ENCODE peak calls at places on chromosome 10, in four cellular contexts. H is ascending aorta, A is adrenal gland, E is H1. G is an unnamed sample.

GRCh38 chr10:69662173-69662685 is 32.2 kb downstream of the FAM241B start:
- DNase-seq in E (no peak), A (no peak), H (no peak), G (no peak)

GRCh38 chr10:132329565-132330485 is 2.2 kb upstream of the LRRC27 start:
- DNase-seq in A (no peak), H (no peak), E (no peak), G (peak; percentile 72)

GRCh38 chr10:4687397-4687796 is 138.6 kb upstream of the AKR1E2 start:
- DNase-seq in H (no peak), A (no peak), E (no peak), G (no peak)

GRCh38 chr10:380313-380955 is 245.2 kb downstream of the ZMYND11 start:
- DNase-seq in E (no peak), A (no peak), H (peak; percentile 33), G (no peak)

GRCh38 chr10:67818323-67818722 is 19.7 kb downstream of the DNAJC12 start:
- DNase-seq in E (no peak), H (no peak), A (no peak), G (no peak)

GRCh38 chr10:85921789-85922188 is 444.8 kb downstream of the GRID1 start:
- DNase-seq in E (no peak), H (no peak), A (no peak), G (no peak)

GRCh38 chr10:117553171-117553814 is 10.7 kb downstream of the EMX2 start:
- DNase-seq in H (no peak), A (no peak), E (no peak), G (no peak)

GRCh38 chr10:103712146-103712545 is 143.2 kb downstream of the SH3PXD2A start:
- DNase-seq in E (no peak), A (no peak), H (no peak), G (no peak)

GRCh38 chr10:86857097-86857825 is 100.2 kb downstream of the MMRN2 start:
- DNase-seq in E (no peak), A (no peak), H (no peak), G (peak; percentile 52)

GRCh38 chr10:61108880-61109279 is 164.9 kb upstream of the RHOBTB1 start:
- DNase-seq in E (no peak), H (no peak), A (no peak), G (no peak)

GRCh38 chr10:88117227-88117626 is 253.8 kb downstream of the PTEN start:
- DNase-seq in H (no peak), E (no peak), A (no peak), G (no peak)

GRCh38 chr10:100509241-100509640 is 10.4 kb downstream of the SEC31B start:
- DNase-seq in A (no peak), E (no peak), H (no peak), G (no peak)

GRCh38 chr10:71835671-71836593 is 15.1 kb downstream of the PSAP start:
- DNase-seq in A (peak; percentile 93), E (no peak), H (peak; percentile 93), G (peak; percentile 81)
- H3K4me1 ChIP-seq in A (peaks cover 57% of the 10 kb centered on the region), E (peaks cover 10% of the 10 kb centered on the region), H (peaks cover 17% of the 10 kb centered on the region), G (peaks cover 56% of the 10 kb centered on the region)

GRCh38 chr10:3068968-3069737 is 1.8 kb downstream of the PFKP start:
- DNase-seq in E (no peak), H (no peak), A (no peak), G (no peak)

GRCh38 chr10:3069876-3070275 is 2.5 kb downstream of the PFKP start:
- DNase-seq in H (no peak), E (no peak), A (no peak), G (no peak)

GRCh38 chr10:3072641-3073360 is 5.5 kb downstream of the PFKP start:
- DNase-seq in A (no peak), H (no peak), E (no peak), G (no peak)

GRCh38 chr10:3074145-3074665 is 6.9 kb downstream of the PFKP start:
- DNase-seq in H (no peak), E (no peak), A (peak; percentile 42), G (no peak)

GRCh38 chr10:3071405-3072198 is 4.3 kb downstream of the PFKP start:
- DNase-seq in A (peak; percentile 35), E (no peak), H (no peak), G (peak; percentile 90)
- H3K4me3 ChIP-seq in A (no peak overlapping the region), E (no peak overlapping the region), H (no peak overlapping the region), G (no peak overlapping the region)

GRCh38 chr10:130888493-130888892 is 423.0 kb downstream of the TCERG1L start:
- DNase-seq in E (no peak), H (no peak), A (no peak), G (no peak)
- H3K27ac ChIP-seq in E (no peak overlapping the region), H (no peak overlapping the region), A (no peak overlapping the region), G (no peak overlapping the region)

DNA sequence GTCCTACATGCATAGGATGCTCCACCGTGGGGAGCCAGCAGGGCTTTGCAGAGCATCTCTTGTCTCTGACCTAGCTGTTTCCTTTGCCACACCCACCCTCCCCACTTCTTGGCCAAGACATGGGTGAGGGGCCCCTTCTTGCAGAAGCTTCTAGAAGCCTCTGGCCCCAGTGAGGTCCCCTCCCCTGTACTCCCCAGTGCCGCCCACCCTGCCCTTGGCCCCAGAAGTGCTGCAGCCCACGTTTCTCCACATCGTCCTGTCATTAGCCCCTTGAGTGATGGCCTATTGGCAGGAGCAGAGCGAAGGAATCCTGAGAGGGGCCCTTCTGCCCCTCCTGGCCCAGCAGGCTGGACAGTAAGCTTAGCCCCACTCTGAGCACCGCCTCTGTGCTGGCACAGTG is 43.7 kb downstream of the ALOX5 start:
- DNase-seq in H (no peak), E (no peak), A (no peak), G (peak; percentile 30)
- H3K4me1 ChIP-seq in H (no peaks in the 10 kb centered on the region), E (no peaks in the 10 kb centered on the region), A (peaks cover 18% of the 10 kb centered on the region), G (no peaks in the 10 kb centered on the region)

GRCh38 chr10:80536361-80536835 is 1.3 kb upstream of the SH2D4B start:
- DNase-seq in A (no peak), E (no peak), H (no peak), G (peak; percentile 34)
- H3K4me3 ChIP-seq in A (no peak overlapping the region), E (peak overlapping the region; percentile 25), H (peak overlapping the region; percentile 46), G (no peak overlapping the region)

DNA sequence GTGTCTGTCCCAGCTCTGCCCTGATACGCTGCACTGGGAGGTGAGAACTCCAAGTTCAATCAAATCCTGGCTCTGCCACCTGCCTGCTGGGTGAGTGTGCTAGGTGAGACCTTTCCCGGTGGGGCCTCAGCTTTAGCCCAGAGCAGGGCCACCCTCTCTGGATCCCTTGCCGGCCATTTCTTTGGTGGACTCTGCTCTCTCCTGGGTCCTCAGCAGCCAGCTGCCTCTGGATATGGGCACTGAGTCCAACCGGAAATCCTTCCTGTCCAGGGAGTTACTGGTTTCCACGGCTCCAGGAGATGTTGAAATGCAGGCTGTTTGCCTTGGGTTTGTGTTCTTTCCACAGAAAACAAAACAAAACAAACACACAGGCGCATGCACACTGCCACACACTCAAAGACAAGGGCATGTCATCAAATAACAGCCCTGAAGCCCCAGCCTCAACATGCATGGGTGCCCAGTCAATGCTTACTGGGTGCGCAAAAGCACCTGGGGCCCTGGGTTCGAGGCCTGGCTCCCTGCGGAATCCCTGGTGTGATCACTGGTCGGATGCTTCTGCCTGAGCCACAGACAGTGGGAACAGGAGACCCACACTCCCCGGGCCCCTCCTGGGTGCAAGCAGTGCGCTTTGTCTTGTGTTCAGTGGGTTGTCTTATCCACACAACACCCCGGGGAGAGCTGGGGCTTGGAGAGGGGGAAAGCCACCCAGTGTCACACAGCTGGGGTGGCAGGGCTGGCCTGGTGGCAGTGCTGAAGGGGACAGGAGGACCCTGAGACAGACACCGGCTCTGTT is 33.1 kb downstream of the PPIF start:
- DNase-seq in E (no peak), H (peak; percentile 88), A (peak; percentile 49), G (peak; percentile 52)
- H3K27ac ChIP-seq in E (no peak overlapping the region), H (peak overlapping the region; percentile 77), A (no peak overlapping the region), G (peak overlapping the region; percentile 64)

GRCh38 chr10:124653811-124654651 is 90.1 kb downstream of the FAM53B start:
- DNase-seq in E (no peak), H (no peak), A (peak; percentile 61), G (no peak)
- H3K4me1 ChIP-seq in E (no peaks in the 10 kb centered on the region), H (peaks cover 4% of the 10 kb centered on the region), A (peaks cover 21% of the 10 kb centered on the region), G (peaks cover 7% of the 10 kb centered on the region)

DNA sequence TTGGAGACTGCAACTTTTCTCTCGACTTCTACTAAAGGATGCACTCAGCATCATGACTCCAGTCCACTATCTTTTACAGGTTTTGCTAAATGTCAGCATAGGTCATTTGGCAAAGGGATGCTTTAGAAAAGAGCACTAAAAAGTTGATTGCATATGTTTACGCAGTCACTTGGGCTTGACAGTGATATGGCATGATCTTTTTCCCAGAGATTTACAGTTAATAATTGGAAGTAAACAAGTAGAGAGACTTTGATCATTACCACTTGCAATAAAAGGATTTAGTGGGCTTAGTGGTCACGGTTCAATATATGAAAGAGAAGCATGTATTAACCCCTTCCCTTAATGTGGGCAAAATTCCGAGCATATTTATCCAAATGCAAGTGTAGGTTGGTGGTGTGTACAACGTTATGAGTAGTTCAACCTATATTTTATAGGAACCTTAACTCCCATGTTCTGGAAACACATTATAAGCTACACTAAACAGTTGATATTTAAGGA is 1.8 kb downstream of the BMI1 start:
- DNase-seq in E (no peak), H (no peak), A (no peak), G (no peak)
- H3K4me3 ChIP-seq in E (peak overlapping the region; percentile 54), H (peak overlapping the region; percentile 92), A (no peak overlapping the region), G (peak overlapping the region; percentile 45)

GRCh38 chr10:43845121-43845520 is 196.4 kb upstream of the ZNF32 start:
- DNase-seq in A (no peak), H (no peak), E (no peak), G (no peak)

GRCh38 chr10:43842496-43842895 is 193.8 kb upstream of the ZNF32 start:
- DNase-seq in A (no peak), H (no peak), E (no peak), G (no peak)

GRCh38 chr10:43842072-43842471 is 193.4 kb upstream of the ZNF32 start:
- DNase-seq in H (no peak), A (no peak), E (no peak), G (no peak)

GRCh38 chr10:43844236-43844635 is 195.6 kb upstream of the ZNF32 start:
- DNase-seq in H (no peak), A (no peak), E (no peak), G (no peak)

GRCh38 chr10:43843331-43844101 is 194.8 kb upstream of the ZNF32 start:
- DNase-seq in E (no peak), H (no peak), A (peak; percentile 33), G (peak; percentile 37)
- H3K27ac ChIP-seq in E (no peak overlapping the region), H (peak overlapping the region; percentile 50), A (no peak overlapping the region), G (no peak overlapping the region)